ENCODE peak calls at places on chromosomes 12 and 14, in four cellular contexts. V, X, Y and A are unnamed samples.
A peak's percentile ranks its signal among the peaks of the same experiment; 100 is the strongest.

GRCh38 chr14:37819155-37820015 is 224.0 kb downstream of the TTC6 start:
- DNase-seq in V (no peak), X (no peak), Y (no peak), A (no peak)

GRCh38 chr14:93729993-93730392 is 58.3 kb downstream of the PRIMA1 start:
- DNase-seq in V (no peak), X (no peak), Y (no peak), A (no peak)

GRCh38 chr14:50230601-50231474 is 540 bp downstream of the SOS2 start:
- DNase-seq in V (peak; percentile 60), X (no peak), Y (peak; percentile 26), A (peak; percentile 69)

GRCh38 chr14:28756896-28757570 is 9.6 kb upstream of the FOXG1 start:
- DNase-seq in V (no peak), X (no peak), Y (peak; percentile 80), A (peak; percentile 64)

GRCh38 chr12:76158518-76159321 is 74.2 kb upstream of the NAP1L1 start:
- DNase-seq in V (peak; percentile 62), X (no peak), Y (peak; percentile 61), A (peak; percentile 73)

GRCh38 chr12:28930704-28931103 is 218.4 kb upstream of the FAR2 start:
- DNase-seq in V (no peak), X (no peak), Y (no peak), A (no peak)

GRCh38 chr12:104055686-104056388 is 5.8 kb upstream of the GLT8D2 start:
- DNase-seq in V (no peak), X (no peak), Y (no peak), A (no peak)

GRCh38 chr12:48379784-48380183 is 29.1 kb upstream of the ZNF641 start:
- DNase-seq in V (no peak), X (no peak), Y (no peak), A (no peak)

GRCh38 chr12:113088971-113089756 is 32.6 kb downstream of the DTX1 start:
- DNase-seq in V (peak; percentile 67), X (no peak), Y (no peak), A (no peak)

GRCh38 chr14:23725980-23726746 is 90.0 kb downstream of the DHRS2 start:
- DNase-seq in V (no peak), X (no peak), Y (no peak), A (no peak)

GRCh38 chr12:112496493-112496892 is 77.7 kb downstream of the PTPN11 start:
- DNase-seq in V (no peak), X (no peak), Y (no peak), A (no peak)

GRCh38 chr12:115223322-115223721 is 539.3 kb upstream of the TBX3 start:
- DNase-seq in V (no peak), X (no peak), Y (no peak), A (peak; percentile 36)

GRCh38 chr14:102661614-102662013 is 69.2 kb downstream of the RCOR1 start:
- DNase-seq in V (no peak), X (no peak), Y (no peak), A (no peak)

GRCh38 chr12:111150476-111150875 is 218.4 kb downstream of the PHETA1 start:
- DNase-seq in V (no peak), X (no peak), Y (no peak), A (no peak)

GRCh38 chr12:55072093-55072492 is 52.3 kb downstream of the NEUROD4 start:
- DNase-seq in V (peak; percentile 87), X (no peak), Y (peak; percentile 79), A (peak; percentile 55)

GRCh38 chr14:45284802-45285201 is 31.8 kb upstream of the MIS18BP1 start:
- DNase-seq in V (no peak), X (no peak), Y (no peak), A (no peak)

GRCh38 chr14:21475767-21476525 is 813 bp downstream of the RAB2B start:
- DNase-seq in V (no peak), X (no peak), Y (no peak), A (no peak)

GRCh38 chr14:99820702-99821331 is 27.6 kb downstream of the EML1 start:
- DNase-seq in V (no peak), X (no peak), Y (no peak), A (no peak)

GRCh38 chr14:21923820-21924219 is 250.2 kb upstream of the OR4E1 start:
- DNase-seq in V (peak; percentile 54), X (no peak), Y (no peak), A (no peak)

GRCh38 chr12:121089031-121089812 is 43.5 kb upstream of the P2RX7 start:
- DNase-seq in V (no peak), X (no peak), Y (no peak), A (no peak)

GRCh38 chr14:68825729-68826128 is 32.9 kb upstream of the ZFP36L1 start:
- DNase-seq in V (no peak), X (no peak), Y (no peak), A (peak; percentile 26)

GRCh38 chr14:102144914-102145313 is 5.2 kb downstream of the WDR20 start:
- DNase-seq in V (no peak), X (no peak), Y (no peak), A (no peak)

GRCh38 chr12:88306471-88307069 is 164.5 kb downstream of the TMTC3 start:
- DNase-seq in V (no peak), X (no peak), Y (no peak), A (no peak)

GRCh38 chr14:69483765-69484443 is 624 bp upstream of the PLEKHD1 start:
- DNase-seq in V (no peak), X (no peak), Y (peak; percentile 78), A (peak; percentile 32)

GRCh38 chr12:129079719-129080118 is 226.4 kb downstream of the GLT1D1 start:
- DNase-seq in V (no peak), X (no peak), Y (no peak), A (no peak)

GRCh38 chr12:43848786-43849185 is 12.9 kb downstream of the TMEM117 start:
- DNase-seq in V (no peak), X (no peak), Y (no peak), A (no peak)

GRCh38 chr14:41605550-41606248 is 977 bp upstream of the LRFN5 start:
- DNase-seq in V (no peak), X (no peak), Y (peak; percentile 75), A (peak; percentile 56)

GRCh38 chr12:57299514-57300016 is 48.6 kb upstream of the STAC3 start:
- DNase-seq in V (no peak), X (no peak), Y (no peak), A (no peak)

GRCh38 chr14:88831285-88831684 is 6.8 kb downstream of the TTC8 start:
- DNase-seq in V (no peak), X (peak; percentile 19), Y (no peak), A (no peak)

GRCh38 chr12:130145731-130146130 is 16.5 kb upstream of the FZD10 start:
- DNase-seq in V (no peak), X (no peak), Y (no peak), A (no peak)

GRCh38 chr12:25386823-25387134 is 136.1 kb upstream of the KRAS start:
- DNase-seq in V (no peak), X (no peak), Y (no peak), A (no peak)

GRCh38 chr14:103105580-103106168 is 11.1 kb downstream of the EXOC3L4 start:
- DNase-seq in V (no peak), X (no peak), Y (no peak), A (no peak)

GRCh38 chr12:94336201-94336915 is 123.3 kb downstream of the CEP83 start:
- DNase-seq in V (no peak), X (no peak), Y (no peak), A (no peak)

GRCh38 chr14:61145258-61145902 is 135.8 kb downstream of the TMEM30B start:
- DNase-seq in V (no peak), X (no peak), Y (no peak), A (peak; percentile 42)

DNA sequence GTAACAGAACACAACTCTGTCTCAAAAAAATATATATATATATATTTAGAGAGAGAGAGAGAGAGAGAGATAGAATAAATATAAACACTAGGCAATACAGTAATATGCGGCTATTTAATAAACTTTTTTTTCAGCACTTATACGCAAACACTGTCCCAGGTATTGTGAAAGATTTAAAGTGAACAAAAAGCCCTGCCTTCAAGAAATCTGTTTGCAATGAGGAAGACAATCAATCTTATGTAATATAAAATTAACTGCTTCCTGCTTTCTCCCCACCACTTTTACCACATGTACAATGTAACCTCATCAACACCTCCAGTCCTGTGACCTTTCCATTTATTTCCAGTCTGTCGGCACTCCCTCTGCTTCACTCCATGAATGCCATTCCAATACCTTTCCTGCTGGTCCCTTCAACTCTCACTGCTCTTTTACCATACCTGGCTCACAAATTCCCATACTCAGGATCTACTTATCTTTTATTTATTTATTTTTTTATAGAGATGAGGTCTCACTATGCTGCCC is 10.5 kb downstream of the SNX6 start:
- DNase-seq in V (no peak), X (no peak), Y (no peak), A (no peak)
- H3K4me3 ChIP-seq in V (no peak overlapping the region), X (no peak overlapping the region), Y (no peak overlapping the region), A (no peak overlapping the region)

DNA sequence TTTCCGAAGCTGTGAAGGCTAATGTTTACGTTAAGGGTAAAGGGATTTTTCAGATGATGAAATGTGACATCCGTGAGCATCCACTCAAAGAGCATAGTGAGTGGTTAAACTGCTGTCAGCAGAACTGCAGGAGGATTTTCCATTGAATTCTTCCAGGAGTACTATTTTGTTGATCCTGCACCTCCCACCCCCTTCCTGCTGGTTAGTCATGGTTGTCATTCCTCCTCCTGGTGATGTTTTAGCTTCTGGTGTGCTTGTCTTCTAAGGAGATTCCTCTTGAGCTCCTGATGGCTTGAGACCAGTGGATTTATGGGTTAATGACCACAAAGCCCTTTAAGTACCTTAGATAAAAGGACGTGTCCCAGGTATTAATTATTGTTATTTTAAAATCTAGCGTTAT is 2.4 kb upstream of the GPRC5D start:
- DNase-seq in V (no peak), X (no peak), Y (no peak), A (no peak)
- H3K27ac ChIP-seq in V (no peak overlapping the region), X (no peak overlapping the region), Y (no peak overlapping the region), A (no peak overlapping the region)

GRCh38 chr14:64762044-64763034 is 58.1 kb downstream of the PLEKHG3 start:
- DNase-seq in V (no peak), X (no peak), Y (peak; percentile 53), A (peak; percentile 95)
- H3K4me3 ChIP-seq in V (no peak overlapping the region), X (peak overlapping the region; percentile 47), Y (no peak overlapping the region), A (no peak overlapping the region)

GRCh38 chr12:14839262-14839661 is 4.1 kb downstream of the ART4 start:
- DNase-seq in V (no peak), X (no peak), Y (no peak), A (no peak)

GRCh38 chr12:14833336-14833735 is 10.0 kb downstream of the ART4 start:
- DNase-seq in V (no peak), X (no peak), Y (no peak), A (no peak)

GRCh38 chr12:14833952-14834351 is 9.4 kb downstream of the ART4 start:
- DNase-seq in V (no peak), X (no peak), Y (no peak), A (no peak)

GRCh38 chr12:14836336-14837210 is 6.8 kb downstream of the ART4 start:
- DNase-seq in V (no peak), X (no peak), Y (no peak), A (peak; percentile 68)

GRCh38 chr12:14834502-14834901 is 8.8 kb downstream of the ART4 start:
- DNase-seq in V (no peak), X (no peak), Y (no peak), A (no peak)
- H3K27ac ChIP-seq in V (no peak overlapping the region), X (no peak overlapping the region), Y (no peak overlapping the region), A (peak overlapping the region; percentile 10)

DNA sequence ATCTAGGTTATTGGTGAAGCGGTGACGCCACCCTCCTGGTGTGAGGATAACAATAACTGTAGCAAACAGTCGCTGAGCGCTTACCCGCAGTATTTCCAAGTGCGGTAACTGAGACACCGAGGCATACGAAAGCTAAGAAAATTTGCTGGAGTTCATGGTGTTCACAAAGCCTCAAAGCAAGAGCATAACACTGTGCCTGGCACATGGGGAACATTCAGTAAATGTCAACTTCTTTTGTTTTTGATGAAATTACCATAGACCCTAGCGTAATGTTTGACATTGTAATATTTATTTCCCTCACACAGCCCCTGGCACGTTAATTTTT is 767 bp downstream of the YEATS4 start:
- DNase-seq in V (no peak), X (no peak), Y (no peak), A (no peak)
- H3K4me3 ChIP-seq in V (peak overlapping the region; percentile 64), X (peak overlapping the region; percentile 84), Y (peak overlapping the region; percentile 71), A (peak overlapping the region; percentile 66)

GRCh38 chr14:74620923-74621322 is 8.9 kb upstream of the LTBP2 start:
- DNase-seq in V (no peak), X (no peak), Y (no peak), A (no peak)
- H3K27ac ChIP-seq in V (no peak overlapping the region), X (peak overlapping the region; percentile 97), Y (no peak overlapping the region), A (peak overlapping the region; percentile 31)